ENCODE peak calls at places on chromosomes 7 and 10, in ten cellular contexts. One of them, this sample, is unnamed.

GRCh38 chr7:74396993-74397392 is 56.7 kb upstream of the GTF2IRD1 start:
- DNase-seq in tibial nerve: no peak
- DNase-seq in H54: no peak
- DNase-seq in lower leg skin: no peak
- DNase-seq in heart left ventricle: no peak
- DNase-seq in A549: no peak
- DNase-seq in HCT116: no peak
- DNase-seq in breast epithelium: no peak
- DNase-seq in Peyer's patch: no peak
- DNase-seq in GM12878: no peak
- DNase-seq in this sample: no peak

GRCh38 chr10:73920084-73920483 is 9.2 kb downstream of the PLAU start:
- DNase-seq in breast epithelium: no peak
- DNase-seq in Peyer's patch: no peak
- DNase-seq in lower leg skin: peak
- DNase-seq in tibial nerve: peak
- DNase-seq in A549: no peak
- DNase-seq in GM12878: no peak
- DNase-seq in heart left ventricle: peak
- DNase-seq in H54: no peak
- DNase-seq in HCT116: no peak
- DNase-seq in this sample: peak

GRCh38 chr10:114259825-114260224 is 20.8 kb downstream of the VWA2 start:
- DNase-seq in lower leg skin: peak
- DNase-seq in GM12878: no peak
- DNase-seq in tibial nerve: peak
- DNase-seq in breast epithelium: no peak
- DNase-seq in A549: no peak
- DNase-seq in H54: no peak
- DNase-seq in Peyer's patch: no peak
- DNase-seq in heart left ventricle: peak
- DNase-seq in HCT116: no peak
- DNase-seq in this sample: peak

GRCh38 chr7:158804335-158804734 is 25.0 kb downstream of the ESYT2 start:
- DNase-seq in A549: no peak
- DNase-seq in tibial nerve: no peak
- DNase-seq in lower leg skin: no peak
- DNase-seq in Peyer's patch: no peak
- DNase-seq in GM12878: no peak
- DNase-seq in HCT116: no peak
- DNase-seq in breast epithelium: no peak
- DNase-seq in heart left ventricle: no peak
- DNase-seq in H54: no peak
- DNase-seq in this sample: no peak

GRCh38 chr10:61812052-61812721 is 89.3 kb upstream of the ARID5B start:
- DNase-seq in GM12878: no peak
- DNase-seq in tibial nerve: no peak
- DNase-seq in lower leg skin: no peak
- DNase-seq in heart left ventricle: no peak
- DNase-seq in breast epithelium: no peak
- DNase-seq in H54: no peak
- DNase-seq in A549: no peak
- DNase-seq in Peyer's patch: no peak
- DNase-seq in HCT116: no peak
- DNase-seq in this sample: no peak

GRCh38 chr10:26960308-26960707 is 99.5 kb upstream of the ABI1 start:
- DNase-seq in GM12878: no peak
- DNase-seq in breast epithelium: no peak
- DNase-seq in HCT116: no peak
- DNase-seq in H54: no peak
- DNase-seq in heart left ventricle: no peak
- DNase-seq in tibial nerve: no peak
- DNase-seq in A549: no peak
- DNase-seq in lower leg skin: no peak
- DNase-seq in Peyer's patch: no peak
- DNase-seq in this sample: no peak

GRCh38 chr10:470339-471003 is 219.0 kb downstream of the DIP2C start:
- DNase-seq in heart left ventricle: no peak
- DNase-seq in HCT116: no peak
- DNase-seq in lower leg skin: no peak
- DNase-seq in H54: no peak
- DNase-seq in GM12878: no peak
- DNase-seq in breast epithelium: no peak
- DNase-seq in tibial nerve: no peak
- DNase-seq in Peyer's patch: no peak
- DNase-seq in A549: no peak
- DNase-seq in this sample: no peak

GRCh38 chr10:122290833-122291532 is 19.9 kb downstream of the BTBD16 start:
- DNase-seq in Peyer's patch: no peak
- DNase-seq in H54: no peak
- DNase-seq in breast epithelium: no peak
- DNase-seq in A549: no peak
- DNase-seq in tibial nerve: no peak
- DNase-seq in GM12878: no peak
- DNase-seq in heart left ventricle: no peak
- DNase-seq in HCT116: no peak
- DNase-seq in lower leg skin: no peak
- DNase-seq in this sample: no peak

GRCh38 chr10:91190388-91190870 is 30.0 kb upstream of the PCGF5 start:
- DNase-seq in HCT116: no peak
- DNase-seq in A549: no peak
- DNase-seq in tibial nerve: no peak
- DNase-seq in GM12878: no peak
- DNase-seq in heart left ventricle: no peak
- DNase-seq in lower leg skin: no peak
- DNase-seq in breast epithelium: no peak
- DNase-seq in Peyer's patch: no peak
- DNase-seq in H54: no peak
- DNase-seq in this sample: no peak

GRCh38 chr7:11579141-11579540 is 252.9 kb downstream of the THSD7A start:
- DNase-seq in H54: no peak
- DNase-seq in HCT116: no peak
- DNase-seq in A549: no peak
- DNase-seq in tibial nerve: no peak
- DNase-seq in Peyer's patch: no peak
- DNase-seq in breast epithelium: no peak
- DNase-seq in lower leg skin: no peak
- DNase-seq in GM12878: no peak
- DNase-seq in heart left ventricle: no peak
- DNase-seq in this sample: no peak

DNA sequence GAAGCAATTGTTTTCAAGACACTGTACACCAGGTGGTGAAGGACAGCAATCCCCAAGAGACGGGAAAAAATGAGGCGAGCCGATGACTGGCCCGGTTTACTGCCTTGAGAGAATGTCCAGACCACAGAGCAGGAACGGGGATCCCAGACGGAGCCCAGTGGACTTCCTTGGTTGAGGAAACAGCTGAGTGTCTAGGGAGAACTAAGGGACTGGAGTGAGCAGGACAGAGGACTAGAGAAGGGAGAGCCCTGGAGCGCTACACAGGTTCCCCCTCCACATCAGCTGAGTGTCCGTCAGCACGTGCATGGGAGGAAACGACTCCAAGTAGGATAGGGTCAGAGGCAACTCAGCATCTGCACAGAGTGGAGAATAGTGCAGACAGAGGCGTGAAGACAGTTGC is 7.1 kb upstream of the WDR86 start:
- DNase-seq in tibial nerve: no peak
- DNase-seq in lower leg skin: no peak
- DNase-seq in heart left ventricle: no peak
- DNase-seq in GM12878: no peak
- DNase-seq in A549: no peak
- DNase-seq in breast epithelium: no peak
- DNase-seq in HCT116: no peak
- DNase-seq in Peyer's patch: no peak
- DNase-seq in H54: no peak
- DNase-seq in this sample: peak
- TF ChIP-seq POLR2A in tibial nerve: no peak
- TF ChIP-seq POLR2A in lower leg skin: no peak
- TF ChIP-seq POLR2A in heart left ventricle: no peak
- TF ChIP-seq POLR2A in GM12878: no peak
- TF ChIP-seq POLR2A in A549: no peak
- TF ChIP-seq POLR2A in breast epithelium: no peak
- TF ChIP-seq POLR2A in HCT116: no peak
- TF ChIP-seq POLR2A in Peyer's patch: no peak
- TF ChIP-seq POLR2A in H54: no peak
- TF ChIP-seq POLR2A in this sample: no peak

GRCh38 chr7:136489808-136490207 is 378.6 kb upstream of the CHRM2 start:
- DNase-seq in A549: no peak
- DNase-seq in breast epithelium: no peak
- DNase-seq in tibial nerve: no peak
- DNase-seq in lower leg skin: no peak
- DNase-seq in GM12878: no peak
- DNase-seq in Peyer's patch: no peak
- DNase-seq in heart left ventricle: no peak
- DNase-seq in H54: no peak
- DNase-seq in HCT116: no peak
- DNase-seq in this sample: no peak
- TF ChIP-seq POLR2A in A549: no peak
- TF ChIP-seq POLR2A in breast epithelium: no peak
- TF ChIP-seq POLR2A in tibial nerve: no peak
- TF ChIP-seq POLR2A in lower leg skin: no peak
- TF ChIP-seq POLR2A in GM12878: no peak
- TF ChIP-seq POLR2A in Peyer's patch: no peak
- TF ChIP-seq POLR2A in heart left ventricle: no peak
- TF ChIP-seq POLR2A in H54: no peak
- TF ChIP-seq POLR2A in HCT116: no peak
- TF ChIP-seq POLR2A in this sample: no peak

DNA sequence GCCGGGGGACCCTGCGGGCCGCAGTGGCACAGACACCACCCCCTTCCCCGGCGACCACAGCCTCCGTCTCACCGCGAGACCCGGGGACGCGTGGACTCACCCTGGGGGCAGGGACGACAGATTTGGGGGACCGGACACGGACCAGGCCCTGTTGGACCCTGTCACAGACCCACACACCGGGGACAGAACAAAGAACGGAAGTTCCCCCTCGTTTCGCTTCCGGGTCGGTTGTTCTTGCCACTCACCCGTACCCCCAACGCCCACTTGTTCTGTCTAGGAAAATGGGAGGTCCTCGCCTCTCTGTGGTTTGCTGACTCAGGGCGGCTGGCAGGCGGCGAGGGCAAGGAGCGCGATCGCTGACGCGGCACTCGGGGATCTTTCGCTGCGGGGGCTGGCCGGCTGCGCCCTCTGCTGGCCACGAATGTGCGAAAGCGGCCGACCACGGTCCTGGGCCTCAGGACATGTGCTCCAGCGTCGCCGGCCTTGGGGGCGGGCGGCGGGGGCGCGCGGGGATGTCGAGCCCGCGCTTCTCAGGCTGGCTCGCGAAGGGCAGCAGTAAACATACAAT is at the start of gene ZNF3:
- DNase-seq in HCT116: peak
- DNase-seq in tibial nerve: peak
- DNase-seq in heart left ventricle: peak
- DNase-seq in A549: peak
- DNase-seq in GM12878: peak
- DNase-seq in H54: peak
- DNase-seq in lower leg skin: peak
- DNase-seq in breast epithelium: peak
- DNase-seq in Peyer's patch: peak
- DNase-seq in this sample: peak
- TF ChIP-seq POLR2A in HCT116: peak
- TF ChIP-seq POLR2A in tibial nerve: peak
- TF ChIP-seq POLR2A in heart left ventricle: peak
- TF ChIP-seq POLR2A in A549: peak
- TF ChIP-seq POLR2A in GM12878: peak
- TF ChIP-seq POLR2A in H54: peak
- TF ChIP-seq POLR2A in lower leg skin: no peak
- TF ChIP-seq POLR2A in breast epithelium: peak
- TF ChIP-seq POLR2A in Peyer's patch: peak
- TF ChIP-seq POLR2A in this sample: peak

GRCh38 chr7:83162402-83163256 is at the start of gene PCLO:
- DNase-seq in tibial nerve: no peak
- DNase-seq in GM12878: no peak
- DNase-seq in A549: peak
- DNase-seq in H54: peak
- DNase-seq in heart left ventricle: peak
- DNase-seq in breast epithelium: peak
- DNase-seq in lower leg skin: peak
- DNase-seq in HCT116: peak
- DNase-seq in Peyer's patch: peak
- DNase-seq in this sample: peak
- TF ChIP-seq POLR2A in tibial nerve: no peak
- TF ChIP-seq POLR2A in GM12878: peak
- TF ChIP-seq POLR2A in A549: peak
- TF ChIP-seq POLR2A in H54: peak
- TF ChIP-seq POLR2A in heart left ventricle: no peak
- TF ChIP-seq POLR2A in breast epithelium: no peak
- TF ChIP-seq POLR2A in lower leg skin: no peak
- TF ChIP-seq POLR2A in HCT116: peak
- TF ChIP-seq POLR2A in Peyer's patch: peak
- TF ChIP-seq POLR2A in this sample: no peak

This sample was measured in uterus.